ENCODE peak calls at places on chromosomes 11 and 22, in eight cellular contexts. E is non-pigmented ciliary epithelial cell; I is lower leg skin; K is NCI-H748 treated with DMSO at 0.1 percent for 48 hours; C is activated CD4-positive, alpha-beta T cell treated with anti-CD3 and anti-CD28 coated beads, Interleukin-2, amount 10 ng/mL, durations not matched to agents 7 days and 5 days; F is anterior cingulate cortex; D is SHP77; A is left cardiac atrium. Y is an unnamed sample.

GRCh38 chr11:1473786-1474185 is 12.8 kb downstream of the MOB2 start:
- DNase-seq in I (no peak), F (no peak), C (no peak), K (no peak), A (peak; percentile 8), D (no peak), E (no peak), Y (no peak)

GRCh38 chr11:32267679-32268187 is 167.6 kb downstream of the WT1 start:
- DNase-seq in F (no peak), C (no peak), I (no peak), K (no peak), A (no peak), E (no peak), D (no peak), Y (no peak)

GRCh38 chr11:129280027-129280811 is 88.1 kb upstream of the ARHGAP32 start:
- DNase-seq in D (peak; percentile 25), F (no peak), I (no peak), C (no peak), K (no peak), A (no peak), E (no peak), Y (no peak)

GRCh38 chr11:33266418-33267215 is 9.4 kb downstream of the HIPK3 start:
- DNase-seq in K (no peak), E (no peak), D (no peak), A (peak; percentile 70), C (no peak), I (no peak), F (no peak), Y (no peak)

GRCh38 chr11:126607374-126607773 is 251.9 kb downstream of the ST3GAL4 start:
- DNase-seq in C (no peak), D (peak; percentile 18), A (peak; percentile 41), K (peak; percentile 26), I (no peak), E (no peak), F (peak; percentile 14), Y (peak; percentile 69)

GRCh38 chr22:24532075-24532474 is 22.9 kb downstream of the GUCD1 start:
- DNase-seq in F (no peak), E (no peak), A (no peak), I (no peak), D (no peak), K (no peak), C (no peak), Y (peak; percentile 16)

GRCh38 chr22:49935561-49935960 is 17.1 kb downstream of the CRELD2 start:
- DNase-seq in C (peak; percentile 71), A (no peak), I (no peak), F (no peak), K (no peak), D (no peak), E (no peak), Y (peak; percentile 18)

GRCh38 chr22:49928185-49928495 is 9.7 kb downstream of the CRELD2 start:
- DNase-seq in K (no peak), A (no peak), E (no peak), C (no peak), F (no peak), D (no peak), I (no peak), Y (no peak)

GRCh38 chr22:40660725-40661124 is 18.6 kb upstream of the MCHR1 start:
- DNase-seq in F (no peak), K (no peak), E (no peak), C (no peak), I (no peak), A (no peak), D (no peak), Y (no peak)

GRCh38 chr11:86538223-86538548 is 134.2 kb downstream of the ME3 start:
- DNase-seq in D (no peak), K (no peak), C (no peak), F (no peak), E (no peak), I (no peak), A (no peak), Y (no peak)

GRCh38 chr22:20550057-20550817 is 42.8 kb downstream of the MED15 start:
- DNase-seq in I (no peak), A (no peak), D (no peak), E (no peak), C (no peak), K (no peak), F (no peak), Y (no peak)

GRCh38 chr11:58763120-58763490 is 31.4 kb upstream of the GLYAT start:
- DNase-seq in A (no peak), E (no peak), C (no peak), I (no peak), K (no peak), F (no peak), D (no peak), Y (no peak)

Y was measured in NCI-H774.